ENCODE peak calls at places on chromosomes 5 and 9, in seven cellular contexts. One of them, this sample, is unnamed.

GRCh38 chr9:94833802-94834201 is 107.3 kb downstream of the AOPEP start:
- DNase-seq in IMR-90: no peak
- DNase-seq in PC-9: no peak
- DNase-seq in H1: no peak
- DNase-seq in mammary epithelial cell: no peak
- DNase-seq in GM23338: no peak
- DNase-seq in neural progenitor cell: no peak
- DNase-seq in this sample: no peak

GRCh38 chr5:133753856-133754255 is 141.5 kb upstream of the FSTL4 start:
- DNase-seq in IMR-90: no peak
- DNase-seq in PC-9: no peak
- DNase-seq in H1: no peak
- DNase-seq in mammary epithelial cell: peak; percentile 80
- DNase-seq in GM23338: no peak
- DNase-seq in neural progenitor cell: no peak
- DNase-seq in this sample: no peak

GRCh38 chr5:175344331-175345200 is 99.4 kb downstream of the DRD1 start:
- DNase-seq in IMR-90: peak; percentile 50
- DNase-seq in PC-9: no peak
- DNase-seq in H1: no peak
- DNase-seq in mammary epithelial cell: no peak
- DNase-seq in GM23338: no peak
- DNase-seq in neural progenitor cell: no peak
- DNase-seq in this sample: no peak

GRCh38 chr5:1523480-1523792 is 324 bp downstream of the LPCAT1 start:
- DNase-seq in IMR-90: no peak
- DNase-seq in PC-9: no peak
- DNase-seq in H1: no peak
- DNase-seq in mammary epithelial cell: no peak
- DNase-seq in GM23338: no peak
- DNase-seq in neural progenitor cell: peak; percentile 52
- DNase-seq in this sample: no peak

GRCh38 chr9:126705311-126705766 is 91.6 kb downstream of the LMX1B start:
- DNase-seq in IMR-90: peak; percentile 38
- DNase-seq in PC-9: peak; percentile 78
- DNase-seq in H1: peak; percentile 47
- DNase-seq in mammary epithelial cell: peak; percentile 60
- DNase-seq in GM23338: peak; percentile 92
- DNase-seq in neural progenitor cell: peak; percentile 92
- DNase-seq in this sample: peak; percentile 87

GRCh38 chr5:81232449-81233079 is 558 bp upstream of the CKMT2 start:
- DNase-seq in IMR-90: no peak
- DNase-seq in PC-9: no peak
- DNase-seq in H1: no peak
- DNase-seq in mammary epithelial cell: no peak
- DNase-seq in GM23338: no peak
- DNase-seq in neural progenitor cell: no peak
- DNase-seq in this sample: peak; percentile 38

GRCh38 chr5:1140188-1140817 is 28.4 kb upstream of the SLC12A7 start:
- DNase-seq in IMR-90: peak; percentile 31
- DNase-seq in PC-9: peak; percentile 96
- DNase-seq in H1: peak; percentile 36
- DNase-seq in mammary epithelial cell: peak; percentile 56
- DNase-seq in GM23338: peak; percentile 67
- DNase-seq in neural progenitor cell: peak; percentile 56
- DNase-seq in this sample: peak; percentile 58

GRCh38 chr9:117014061-117014460 is 327.0 kb downstream of the TRIM32 start:
- DNase-seq in IMR-90: no peak
- DNase-seq in PC-9: no peak
- DNase-seq in H1: no peak
- DNase-seq in mammary epithelial cell: no peak
- DNase-seq in GM23338: no peak
- DNase-seq in neural progenitor cell: no peak
- DNase-seq in this sample: no peak

GRCh38 chr9:132673355-132673754 is 3.1 kb downstream of the GTF3C4 start:
- DNase-seq in IMR-90: peak; percentile 43
- DNase-seq in PC-9: no peak
- DNase-seq in H1: no peak
- DNase-seq in mammary epithelial cell: peak; percentile 60
- DNase-seq in GM23338: peak; percentile 63
- DNase-seq in neural progenitor cell: peak; percentile 30
- DNase-seq in this sample: peak; percentile 38

GRCh38 chr9:136848393-136849037 is 694 bp upstream of the PHPT1 start:
- DNase-seq in IMR-90: no peak
- DNase-seq in PC-9: peak; percentile 68
- DNase-seq in H1: no peak
- DNase-seq in mammary epithelial cell: peak; percentile 31
- DNase-seq in GM23338: peak; percentile 75
- DNase-seq in neural progenitor cell: peak; percentile 87
- DNase-seq in this sample: no peak

GRCh38 chr5:173969167-173970049 is 19.6 kb upstream of the C5orf47 start:
- DNase-seq in IMR-90: peak; percentile 88
- DNase-seq in PC-9: peak; percentile 23
- DNase-seq in H1: no peak
- DNase-seq in mammary epithelial cell: no peak
- DNase-seq in GM23338: no peak
- DNase-seq in neural progenitor cell: peak; percentile 36
- DNase-seq in this sample: no peak

GRCh38 chr5:54732108-54732507 is 214.5 kb downstream of the SNX18 start:
- DNase-seq in IMR-90: no peak
- DNase-seq in PC-9: no peak
- DNase-seq in H1: no peak
- DNase-seq in mammary epithelial cell: no peak
- DNase-seq in GM23338: no peak
- DNase-seq in neural progenitor cell: no peak
- DNase-seq in this sample: no peak

GRCh38 chr9:130320697-130321080 is 55.1 kb downstream of the HMCN2 start:
- DNase-seq in IMR-90: no peak
- DNase-seq in PC-9: peak; percentile 29
- DNase-seq in H1: no peak
- DNase-seq in mammary epithelial cell: no peak
- DNase-seq in GM23338: peak; percentile 75
- DNase-seq in neural progenitor cell: peak; percentile 68
- DNase-seq in this sample: peak; percentile 77

GRCh38 chr5:156589859-156590216 is 260.3 kb upstream of the PPP1R2B start:
- DNase-seq in IMR-90: no peak
- DNase-seq in PC-9: no peak
- DNase-seq in H1: no peak
- DNase-seq in mammary epithelial cell: no peak
- DNase-seq in GM23338: no peak
- DNase-seq in neural progenitor cell: no peak
- DNase-seq in this sample: no peak

GRCh38 chr5:56328753-56329560 is 95.8 kb upstream of the ANKRD55 start:
- DNase-seq in IMR-90: peak; percentile 76
- DNase-seq in PC-9: peak; percentile 13
- DNase-seq in H1: no peak
- DNase-seq in mammary epithelial cell: peak; percentile 84
- DNase-seq in GM23338: peak; percentile 24
- DNase-seq in neural progenitor cell: no peak
- DNase-seq in this sample: no peak

GRCh38 chr5:168179185-168179584 is 112.3 kb upstream of the WWC1 start:
- DNase-seq in IMR-90: no peak
- DNase-seq in PC-9: no peak
- DNase-seq in H1: no peak
- DNase-seq in mammary epithelial cell: no peak
- DNase-seq in GM23338: no peak
- DNase-seq in neural progenitor cell: no peak
- DNase-seq in this sample: no peak

GRCh38 chr9:136079211-136079915 is 15.7 kb downstream of the NACC2 start:
- DNase-seq in IMR-90: no peak
- DNase-seq in PC-9: peak; percentile 90
- DNase-seq in H1: no peak
- DNase-seq in mammary epithelial cell: no peak
- DNase-seq in GM23338: no peak
- DNase-seq in neural progenitor cell: peak; percentile 16
- DNase-seq in this sample: peak; percentile 29

GRCh38 chr5:77971965-77972544 is 195.9 kb upstream of the TBCA start:
- DNase-seq in IMR-90: no peak
- DNase-seq in PC-9: no peak
- DNase-seq in H1: no peak
- DNase-seq in mammary epithelial cell: no peak
- DNase-seq in GM23338: no peak
- DNase-seq in neural progenitor cell: peak; percentile 55
- DNase-seq in this sample: no peak

GRCh38 chr5:77138981-77139380 is 51.9 kb upstream of the ZBED3 start:
- DNase-seq in IMR-90: peak; percentile 10
- DNase-seq in PC-9: no peak
- DNase-seq in H1: no peak
- DNase-seq in mammary epithelial cell: no peak
- DNase-seq in GM23338: no peak
- DNase-seq in neural progenitor cell: peak; percentile 16
- DNase-seq in this sample: no peak

GRCh38 chr9:134175808-134176598 is 11.6 kb upstream of the RNU6ATAC start:
- DNase-seq in IMR-90: no peak
- DNase-seq in PC-9: peak; percentile 23
- DNase-seq in H1: no peak
- DNase-seq in mammary epithelial cell: no peak
- DNase-seq in GM23338: no peak
- DNase-seq in neural progenitor cell: no peak
- DNase-seq in this sample: no peak

GRCh38 chr5:115575167-115576070 is 26.9 kb downstream of the TICAM2 start:
- DNase-seq in IMR-90: peak; percentile 87
- DNase-seq in PC-9: no peak
- DNase-seq in H1: no peak
- DNase-seq in mammary epithelial cell: peak; percentile 44
- DNase-seq in GM23338: no peak
- DNase-seq in neural progenitor cell: no peak
- DNase-seq in this sample: no peak

GRCh38 chr5:43061352-43061751 is 21.2 kb upstream of the ANXA2R start:
- DNase-seq in IMR-90: no peak
- DNase-seq in PC-9: no peak
- DNase-seq in H1: no peak
- DNase-seq in mammary epithelial cell: no peak
- DNase-seq in GM23338: no peak
- DNase-seq in neural progenitor cell: no peak
- DNase-seq in this sample: no peak

GRCh38 chr5:157612071-157612476 is 36.5 kb upstream of the ADAM19 start:
- DNase-seq in IMR-90: no peak
- DNase-seq in PC-9: no peak
- DNase-seq in H1: no peak
- DNase-seq in mammary epithelial cell: peak; percentile 97
- DNase-seq in GM23338: no peak
- DNase-seq in neural progenitor cell: no peak
- DNase-seq in this sample: no peak

GRCh38 chr9:127962278-127962677 is 18.5 kb downstream of the EEIG1 start:
- DNase-seq in IMR-90: no peak
- DNase-seq in PC-9: no peak
- DNase-seq in H1: no peak
- DNase-seq in mammary epithelial cell: no peak
- DNase-seq in GM23338: no peak
- DNase-seq in neural progenitor cell: no peak
- DNase-seq in this sample: no peak
- H4K20me1 ChIP-seq in IMR-90: no peaks in the 10 kb centered on the region
- H4K20me1 ChIP-seq in PC-9: peaks cover 13% of the 10 kb centered on the region
- H4K20me1 ChIP-seq in H1: peaks cover 12% of the 10 kb centered on the region
- H4K20me1 ChIP-seq in mammary epithelial cell: no peaks in the 10 kb centered on the region
- H4K20me1 ChIP-seq in GM23338: peaks cover 22% of the 10 kb centered on the region
- H4K20me1 ChIP-seq in neural progenitor cell: peaks cover 99% of the 10 kb centered on the region
- H4K20me1 ChIP-seq in this sample: no peaks in the 10 kb centered on the region

GRCh38 chr5:149452665-149453617 is 73.8 kb upstream of the IL17B start:
- DNase-seq in IMR-90: peak; percentile 96
- DNase-seq in PC-9: peak; percentile 57
- DNase-seq in H1: no peak
- DNase-seq in mammary epithelial cell: peak; percentile 90
- DNase-seq in GM23338: peak; percentile 44
- DNase-seq in neural progenitor cell: peak; percentile 50
- DNase-seq in this sample: peak; percentile 65
- H4K20me1 ChIP-seq in IMR-90: no peaks in the 10 kb centered on the region
- H4K20me1 ChIP-seq in PC-9: no peaks in the 10 kb centered on the region
- H4K20me1 ChIP-seq in H1: no peaks in the 10 kb centered on the region
- H4K20me1 ChIP-seq in mammary epithelial cell: no peaks in the 10 kb centered on the region
- H4K20me1 ChIP-seq in GM23338: no peaks in the 10 kb centered on the region
- H4K20me1 ChIP-seq in neural progenitor cell: no peaks in the 10 kb centered on the region
- H4K20me1 ChIP-seq in this sample: no peaks in the 10 kb centered on the region

DNA sequence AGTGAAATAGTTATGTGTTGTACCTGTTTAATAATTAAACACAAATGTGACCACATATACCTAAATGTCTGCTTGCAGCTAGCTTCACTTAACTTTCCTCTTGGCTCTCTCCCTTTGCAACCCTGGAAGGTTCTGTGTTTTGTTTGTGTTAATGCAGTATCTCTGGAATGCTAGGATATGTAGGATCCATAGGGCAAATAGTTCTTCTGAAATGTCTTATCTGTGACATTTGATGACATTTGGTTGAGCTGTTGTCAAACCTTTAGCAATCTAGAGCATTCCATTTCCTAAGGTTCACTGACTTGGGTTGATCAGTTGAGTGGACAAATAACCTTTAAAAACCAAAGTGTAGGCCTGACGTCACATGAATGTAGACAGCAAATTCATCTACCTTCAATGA is 21.8 kb downstream of the CTNNA1 start:
- DNase-seq in IMR-90: no peak
- DNase-seq in PC-9: no peak
- DNase-seq in H1: no peak
- DNase-seq in mammary epithelial cell: no peak
- DNase-seq in GM23338: no peak
- DNase-seq in neural progenitor cell: no peak
- DNase-seq in this sample: no peak
- H4K20me1 ChIP-seq in IMR-90: peaks cover 78% of the 10 kb centered on the region
- H4K20me1 ChIP-seq in PC-9: peaks cover 71% of the 10 kb centered on the region
- H4K20me1 ChIP-seq in H1: peaks cover 2% of the 10 kb centered on the region
- H4K20me1 ChIP-seq in mammary epithelial cell: peaks cover 9% of the 10 kb centered on the region
- H4K20me1 ChIP-seq in GM23338: peaks cover 41% of the 10 kb centered on the region
- H4K20me1 ChIP-seq in neural progenitor cell: peaks cover 32% of the 10 kb centered on the region
- H4K20me1 ChIP-seq in this sample: no peaks in the 10 kb centered on the region

GRCh38 chr9:125603478-125604021 is 103.5 kb downstream of the MAPKAP1 start:
- DNase-seq in IMR-90: no peak
- DNase-seq in PC-9: no peak
- DNase-seq in H1: no peak
- DNase-seq in mammary epithelial cell: no peak
- DNase-seq in GM23338: no peak
- DNase-seq in neural progenitor cell: no peak
- DNase-seq in this sample: no peak
- H4K20me1 ChIP-seq in IMR-90: peaks cover 41% of the 10 kb centered on the region
- H4K20me1 ChIP-seq in PC-9: no peaks in the 10 kb centered on the region
- H4K20me1 ChIP-seq in H1: no peaks in the 10 kb centered on the region
- H4K20me1 ChIP-seq in mammary epithelial cell: no peaks in the 10 kb centered on the region
- H4K20me1 ChIP-seq in GM23338: no peaks in the 10 kb centered on the region
- H4K20me1 ChIP-seq in neural progenitor cell: peaks cover 24% of the 10 kb centered on the region
- H4K20me1 ChIP-seq in this sample: no peaks in the 10 kb centered on the region

GRCh38 chr5:57719216-57719615 is 236.6 kb upstream of the ACTBL2 start:
- DNase-seq in IMR-90: no peak
- DNase-seq in PC-9: no peak
- DNase-seq in H1: no peak
- DNase-seq in mammary epithelial cell: no peak
- DNase-seq in GM23338: no peak
- DNase-seq in neural progenitor cell: no peak
- DNase-seq in this sample: no peak
- H4K20me1 ChIP-seq in IMR-90: no peaks in the 10 kb centered on the region
- H4K20me1 ChIP-seq in PC-9: no peaks in the 10 kb centered on the region
- H4K20me1 ChIP-seq in H1: no peaks in the 10 kb centered on the region
- H4K20me1 ChIP-seq in mammary epithelial cell: no peaks in the 10 kb centered on the region
- H4K20me1 ChIP-seq in GM23338: no peaks in the 10 kb centered on the region
- H4K20me1 ChIP-seq in neural progenitor cell: no peaks in the 10 kb centered on the region
- H4K20me1 ChIP-seq in this sample: no peaks in the 10 kb centered on the region

This sample was measured in H9.